ENCODE peak calls at places on chromosomes 1 and 21, in seven cellular contexts. O is uterus; X is upper lobe of right lung; J is CD8-positive, alpha-beta T cell; F is mammary epithelial cell; M is Panc1; D is right cardiac atrium. E is an unnamed sample. For H3K9me3, the result is how much of the 10 kb centered on the place peaks cover.

GRCh38 chr1:83882906-83883305 is 116.0 kb downstream of the TTLL7 start:
- DNase-seq in J (no peak), M (no peak), F (peak), D (no peak), O (no peak), X (no peak), E (no peak)

GRCh38 chr21:41431788-41432548 is 5.9 kb downstream of the MX1 start:
- DNase-seq in O (no peak), M (no peak), D (no peak), X (no peak), J (no peak), F (no peak), E (no peak)

GRCh38 chr1:41977329-41977728 is 58.6 kb upstream of the HIVEP3 start:
- DNase-seq in O (no peak), D (no peak), J (no peak), M (no peak), F (no peak), X (no peak), E (no peak)

GRCh38 chr1:109959974-109960744 is 24.4 kb upstream of the AHCYL1 start:
- DNase-seq in J (no peak), F (peak), X (no peak), M (peak), O (no peak), D (no peak), E (no peak)

GRCh38 chr1:83559090-83559489 is 439.8 kb downstream of the TTLL7 start:
- DNase-seq in F (no peak), M (no peak), J (no peak), X (no peak), O (no peak), D (no peak), E (no peak)

GRCh38 chr1:157490337-157491165 is 61.8 kb downstream of the FCRL5 start:
- DNase-seq in X (peak), M (peak), J (no peak), D (peak), F (peak), O (peak), E (no peak)

GRCh38 chr1:199041173-199041914 is 402.5 kb downstream of the PTPRC start:
- DNase-seq in J (no peak), X (no peak), O (no peak), M (no peak), F (no peak), D (no peak), E (no peak)

GRCh38 chr1:24714859-24715520 is 30.3 kb upstream of the CLIC4 start:
- DNase-seq in F (peak), J (no peak), D (peak), M (no peak), O (no peak), X (no peak), E (no peak)

GRCh38 chr1:22653741-22654140 is 705 bp downstream of the C1QB start:
- DNase-seq in J (no peak), F (no peak), D (no peak), M (no peak), X (no peak), O (no peak), E (no peak)

GRCh38 chr21:30434033-30434631 is 4.1 kb downstream of the KRTAP13-4 start:
- DNase-seq in M (peak), D (no peak), X (no peak), J (no peak), F (peak), O (no peak), E (no peak)

GRCh38 chr1:66984491-66984890 is 59.7 kb downstream of the MIER1 start:
- DNase-seq in D (no peak), J (no peak), O (no peak), M (no peak), X (no peak), F (no peak), E (no peak)

GRCh38 chr1:225700889-225701465 is 48.1 kb upstream of the ENAH start:
- DNase-seq in X (no peak), J (no peak), M (no peak), D (no peak), O (no peak), F (no peak), E (no peak)

GRCh38 chr1:47703161-47703825 is 265.4 kb downstream of the FOXD2 start:
- DNase-seq in D (no peak), O (no peak), M (no peak), X (peak), F (no peak), J (no peak), E (no peak)

GRCh38 chr1:147924813-147925212 is 3.4 kb upstream of the GPR89B start:
- DNase-seq in J (no peak), X (no peak), M (no peak), O (no peak), D (no peak), F (peak), E (no peak)

GRCh38 chr1:94382163-94382562 is 36.0 kb upstream of the ABCD3 start:
- DNase-seq in J (no peak), X (peak), O (no peak), M (no peak), F (no peak), D (peak), E (no peak)

GRCh38 chr1:202812176-202813026 is 1.6 kb downstream of the PCAT6 start:
- DNase-seq in D (no peak), X (no peak), O (no peak), F (peak), M (no peak), J (no peak), E (no peak)

GRCh38 chr1:11550664-11551283 is 71.8 kb downstream of the DISP3 start:
- DNase-seq in M (no peak), J (no peak), O (no peak), F (peak), X (no peak), D (peak), E (no peak)

GRCh38 chr1:47399138-47399840 is 16.8 kb upstream of the FOXE3 start:
- DNase-seq in D (no peak), O (no peak), M (no peak), X (no peak), J (no peak), F (no peak), E (no peak)

GRCh38 chr1:170273556-170274501 is 128.1 kb downstream of the NTMT2 start:
- DNase-seq in O (no peak), X (no peak), J (no peak), M (no peak), D (peak), F (no peak), E (no peak)

GRCh38 chr1:203410117-203410900 is 59.4 kb upstream of the FMOD start:
- DNase-seq in X (no peak), D (no peak), J (no peak), M (no peak), F (no peak), O (peak), E (no peak)

GRCh38 chr1:27408151-27408550 is 15.7 kb downstream of the GPR3 start:
- DNase-seq in F (no peak), D (no peak), M (no peak), X (no peak), O (no peak), J (no peak), E (no peak)

GRCh38 chr21:42684109-42684916 is 30.9 kb downstream of the PDE9A start:
- DNase-seq in O (no peak), D (peak), F (no peak), M (no peak), J (no peak), X (peak), E (no peak)

GRCh38 chr1:148309940-148310500 is 157.9 kb upstream of the NBPF11 start:
- DNase-seq in O (no peak), D (no peak), J (no peak), X (peak), M (no peak), F (peak), E (no peak)

GRCh38 chr21:33011462-33011861 is 14.3 kb upstream of the OLIG2 start:
- DNase-seq in F (peak), J (no peak), D (no peak), X (no peak), O (no peak), M (no peak), E (no peak)

GRCh38 chr1:92095868-92096267 is 15.7 kb downstream of the BTBD8 start:
- DNase-seq in J (no peak), O (no peak), D (no peak), M (no peak), F (no peak), X (no peak), E (no peak)

GRCh38 chr1:235226933-235227332 is 65.9 kb upstream of the RBM34 start:
- DNase-seq in D (no peak), J (no peak), F (no peak), M (no peak), X (no peak), O (no peak), E (no peak)

GRCh38 chr1:3671371-3672180 is 19.3 kb downstream of the TP73 start:
- DNase-seq in D (no peak), X (peak), M (no peak), O (no peak), F (no peak), J (no peak), E (no peak)

GRCh38 chr1:84019217-84019616 is 20.3 kb upstream of the TTLL7 start:
- DNase-seq in M (no peak), J (no peak), D (no peak), O (no peak), X (no peak), F (no peak), E (no peak)

GRCh38 chr1:11061652-11062365 is 2.0 kb upstream of the SRM start:
- DNase-seq in X (no peak), F (no peak), M (no peak), J (no peak), O (no peak), D (no peak), E (no peak)

GRCh38 chr21:44010429-44010828 is 1.7 kb upstream of the TRAPPC10 start:
- DNase-seq in X (no peak), M (no peak), O (no peak), F (no peak), D (no peak), J (no peak), E (no peak)

GRCh38 chr1:154961207-154961496 is 430 bp downstream of the PYGO2 start:
- DNase-seq in D (no peak), F (no peak), X (no peak), O (no peak), J (no peak), M (no peak), E (no peak)

GRCh38 chr1:7220007-7220406 is 434.8 kb downstream of the CAMTA1 start:
- DNase-seq in X (no peak), M (no peak), O (no peak), J (no peak), F (no peak), D (no peak), E (no peak)

GRCh38 chr1:192544983-192545393 is 30.6 kb upstream of the RGS1 start:
- DNase-seq in O (no peak), F (peak), X (no peak), D (no peak), J (no peak), M (no peak), E (no peak)

GRCh38 chr1:207155018-207155417 is 51.0 kb downstream of the C4BPA start:
- DNase-seq in D (no peak), F (no peak), O (no peak), X (no peak), J (no peak), M (no peak), E (no peak)

GRCh38 chr1:32274646-32275340 is 17.1 kb upstream of the HDAC1 start:
- DNase-seq in D (no peak), J (no peak), X (no peak), F (no peak), O (no peak), M (no peak), E (no peak)
- H3K9me3 ChIP-seq in D (under half), J (under half), X (under half), F (under half), O (under half), M (under half), E (under half)

GRCh38 chr1:248597589-248597988 is at the start of gene OR2T10:
- DNase-seq in D (no peak), X (no peak), J (no peak), O (no peak), F (no peak), M (no peak), E (no peak)
- H3K9me3 ChIP-seq in D (under half), X (under half), J (under half), O (under half), F (under half), M (under half), E (under half)

GRCh38 chr1:29567257-29567656 is 330.9 kb downstream of the PTPRU start:
- DNase-seq in D (no peak), O (no peak), M (no peak), F (no peak), J (no peak), X (no peak), E (no peak)
- H3K9me3 ChIP-seq in D (under half), O (under half), M (under half), F (under half), J (under half), X (under half), E (under half)

DNA sequence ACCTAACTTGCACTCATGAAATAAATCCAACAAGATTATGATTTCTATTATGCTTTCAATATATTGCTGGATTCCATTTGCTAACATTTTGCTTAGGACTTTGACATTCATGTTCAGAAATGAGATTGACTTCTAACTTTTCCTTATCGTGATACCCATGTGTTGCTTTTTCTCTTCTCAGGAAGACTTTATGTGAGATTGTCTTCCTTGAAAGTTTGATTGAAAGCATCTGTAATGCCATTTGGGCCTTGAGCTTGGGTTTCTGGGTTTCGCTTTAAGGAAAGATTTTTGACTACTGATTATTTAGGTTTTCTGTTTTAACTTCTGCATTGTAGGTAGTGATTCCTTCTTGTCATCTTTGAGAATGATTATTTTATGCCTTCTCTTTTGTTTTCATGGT is 27.8 kb downstream of the AGMAT start:
- DNase-seq in O (no peak), F (no peak), D (no peak), X (no peak), M (no peak), J (no peak), E (no peak)
- H3K9me3 ChIP-seq in O (under half), F (under half), D (under half), X (under half), M (under half), J (under half), E (under half)

GRCh38 chr1:116538527-116538926 is 32.3 kb downstream of the CD58 start:
- DNase-seq in F (peak), X (no peak), M (no peak), D (no peak), O (no peak), J (no peak), E (no peak)
- H3K9me3 ChIP-seq in F (under half), X (under half), M (under half), D (under half), O (under half), J (under half), E (under half)